ENCODE peak calls at places on chromosomes 11 and 22, in eight cellular contexts. G, J, L, V, T, H, E and R are unnamed samples.

GRCh38 chr11:11909727-11910126 is 68.0 kb downstream of the USP47 start:
- DNase-seq in V (no peak), G (peak; percentile 65), L (no peak), H (no peak), E (no peak), T (no peak), J (no peak), R (peak; percentile 18)

GRCh38 chr11:45412521-45412920 is 126.4 kb upstream of the SYT13 start:
- DNase-seq in V (no peak), T (no peak), G (no peak), H (no peak), E (no peak), L (no peak), J (no peak), R (no peak)

GRCh38 chr22:50586416-50586815 is 3.8 kb upstream of the CHKB start:
- DNase-seq in E (no peak), J (no peak), H (no peak), G (no peak), T (no peak), L (no peak), V (no peak), R (no peak)

GRCh38 chr11:73787051-73787642 is 527 bp upstream of the MRPL48 start:
- DNase-seq in T (no peak), V (no peak), G (no peak), E (no peak), J (no peak), H (no peak), L (no peak), R (no peak)

GRCh38 chr11:46895821-46896220 is 22.5 kb downstream of the LRP4 start:
- DNase-seq in H (no peak), G (no peak), T (peak; percentile 71), L (no peak), V (no peak), J (no peak), E (no peak), R (no peak)

GRCh38 chr11:75655619-75656018 is 13.2 kb downstream of the MAP6 start:
- DNase-seq in L (no peak), E (no peak), V (no peak), G (no peak), T (no peak), J (no peak), H (no peak), R (no peak)

GRCh38 chr11:119722281-119722794 is 6.7 kb downstream of the NECTIN1 start:
- DNase-seq in V (no peak), L (no peak), E (no peak), T (no peak), J (no peak), H (peak; percentile 18), G (no peak), R (no peak)

GRCh38 chr22:32800158-32800557 is 1.3 kb upstream of the TIMP3 start:
- DNase-seq in H (no peak), E (no peak), G (no peak), T (no peak), V (no peak), J (no peak), L (no peak), R (no peak)

GRCh38 chr22:29914165-29914564 is 31.2 kb downstream of the MTMR3 start:
- DNase-seq in H (no peak), T (no peak), E (no peak), V (peak; percentile 49), L (no peak), J (no peak), G (peak; percentile 34), R (peak; percentile 63)

GRCh38 chr11:77821349-77821851 is 456 bp downstream of the AAMDC start:
- DNase-seq in L (no peak), J (no peak), V (peak; percentile 32), H (peak; percentile 18), T (peak; percentile 37), G (no peak), E (peak; percentile 55), R (no peak)

GRCh38 chr11:14625804-14626203 is 17.8 kb upstream of the PDE3B start:
- DNase-seq in V (no peak), T (no peak), G (no peak), H (no peak), L (no peak), E (no peak), J (no peak), R (no peak)

GRCh38 chr11:70026012-70026411 is 52.1 kb upstream of the ANO1 start:
- DNase-seq in V (no peak), H (no peak), G (no peak), E (no peak), L (no peak), T (no peak), J (no peak), R (no peak)

GRCh38 chr11:92880391-92880790 is 89.1 kb upstream of the MTNR1B start:
- DNase-seq in V (peak; percentile 3), H (no peak), T (no peak), J (no peak), E (no peak), L (no peak), G (no peak), R (peak; percentile 25)

GRCh38 chr11:23112987-23113886 is 253.0 kb upstream of the CCDC179 start:
- DNase-seq in G (no peak), H (peak; percentile 32), L (peak; percentile 12), T (no peak), J (no peak), V (peak; percentile 42), E (peak; percentile 60), R (no peak)

GRCh38 chr11:96013459-96014213 is 89.7 kb upstream of the MTMR2 start:
- DNase-seq in H (no peak), J (no peak), L (no peak), E (no peak), V (no peak), G (no peak), T (no peak), R (no peak)

GRCh38 chr22:31229402-31230140 is 17.5 kb downstream of the LIMK2 start:
- DNase-seq in T (peak; percentile 67), V (no peak), H (peak; percentile 65), E (no peak), G (no peak), J (no peak), L (no peak), R (no peak)

GRCh38 chr22:49156662-49157285 is 670.9 kb downstream of the BRD1 start:
- DNase-seq in V (no peak), J (no peak), G (no peak), E (no peak), L (no peak), H (no peak), T (peak; percentile 22), R (no peak)

GRCh38 chr11:75505966-75506692 is 19.6 kb downstream of the GDPD5 start:
- DNase-seq in V (no peak), T (no peak), E (peak; percentile 75), G (no peak), H (no peak), L (no peak), J (no peak), R (no peak)

GRCh38 chr11:3001496-3001895 is 9.4 kb upstream of the NAP1L4 start:
- DNase-seq in V (no peak), T (no peak), G (no peak), L (no peak), E (no peak), H (no peak), J (no peak), R (no peak)

GRCh38 chr11:57348052-57348451 is 9.9 kb downstream of the P2RX3 start:
- DNase-seq in L (no peak), E (no peak), T (no peak), G (no peak), H (no peak), V (no peak), J (no peak), R (no peak)

GRCh38 chr22:26394787-26395186 is 34.3 kb upstream of the ASPHD2 start:
- DNase-seq in E (no peak), V (no peak), L (no peak), T (no peak), H (no peak), J (no peak), G (no peak), R (no peak)

GRCh38 chr22:46089426-46090041 is 60.8 kb upstream of the PPARA start:
- DNase-seq in L (no peak), V (no peak), T (peak; percentile 28), J (no peak), G (no peak), E (no peak), H (no peak), R (no peak)

GRCh38 chr11:62677160-62677559 is 1.7 kb downstream of the UBXN1 start:
- DNase-seq in G (no peak), V (no peak), L (no peak), T (no peak), E (no peak), H (no peak), J (no peak), R (no peak)

GRCh38 chr22:47837703-47838102 is 1075.3 kb downstream of the TBC1D22A start:
- DNase-seq in E (no peak), H (peak; percentile 38), L (no peak), G (no peak), V (no peak), J (no peak), T (no peak), R (no peak)
- TF ChIP-seq CTCF in E (peak; percentile 17), H (peak; percentile 27), L (no peak), G (peak; percentile 10), V (no peak), J (no peak), T (no peak), R (peak; percentile 22)

GRCh38 chr22:17891427-17892167 is 117.3 kb upstream of the BID start:
- DNase-seq in T (no peak), J (no peak), L (no peak), H (peak; percentile 26), E (peak; percentile 67), V (no peak), G (no peak), R (no peak)
- TF ChIP-seq CTCF in T (no peak), J (no peak), L (peak; percentile 32), H (peak; percentile 38), E (peak; percentile 18), V (peak; percentile 62), G (no peak), R (peak; percentile 25)

GRCh38 chr11:124891390-124891861 is 6.2 kb downstream of the ROBO4 start:
- DNase-seq in H (no peak), E (no peak), V (no peak), T (no peak), J (no peak), L (no peak), G (no peak), R (no peak)
- TF ChIP-seq CTCF in H (no peak), E (no peak), V (peak; percentile 36), T (no peak), J (no peak), L (peak; percentile 14), G (no peak), R (peak; percentile 12)

GRCh38 chr11:66266378-66267038 is 1.9 kb upstream of the RAB1B start:
- DNase-seq in J (no peak), H (no peak), G (no peak), T (no peak), E (no peak), L (no peak), V (no peak), R (no peak)

GRCh38 chr11:66264383-66264782 is 4.1 kb upstream of the RAB1B start:
- DNase-seq in V (no peak), G (no peak), J (no peak), H (no peak), L (no peak), E (no peak), T (no peak), R (no peak)

GRCh38 chr11:66263785-66264184 is 4.7 kb upstream of the RAB1B start:
- DNase-seq in E (no peak), J (no peak), L (no peak), G (no peak), H (no peak), T (no peak), V (no peak), R (no peak)

GRCh38 chr11:66265531-66266377 is 2.7 kb upstream of the RAB1B start:
- DNase-seq in V (no peak), E (no peak), G (no peak), L (no peak), H (no peak), J (no peak), T (no peak), R (no peak)

GRCh38 chr11:66264893-66265292 is 3.5 kb upstream of the RAB1B start:
- DNase-seq in T (no peak), G (no peak), H (peak; percentile 40), J (no peak), V (no peak), L (no peak), E (no peak), R (no peak)
- TF ChIP-seq CTCF in T (no peak), G (peak; percentile 28), H (peak; percentile 49), J (no peak), V (peak; percentile 65), L (peak; percentile 56), E (peak; percentile 37), R (peak; percentile 40)